ENCODE peak calls at places on chromosome 4, in ten cellular contexts. One of them, this sample, is unnamed.

GRCh38 chr4:159002950-159003349 is 99.9 kb upstream of the RAPGEF2 start:
- DNase-seq in AG20443: no peak
- DNase-seq in NCI-H1105 treated with DMSO at 0.1 percent for 48 hours: no peak
- DNase-seq in fibroblast of mammary gland: peak; percentile 74
- DNase-seq in heart right ventricle: no peak
- DNase-seq in LHCN-M2: peak; percentile 43
- DNase-seq in stimulated activated CD4-positive, alpha-beta T cell treated with anti-CD3 and anti-CD28 coated beads, Interleukin-15, amount 100 ng/mL, for 24 hours: no peak
- DNase-seq in cardiac septum: no peak
- DNase-seq in NAMALWA: no peak
- DNase-seq in GM12891: no peak
- DNase-seq in this sample: no peak

GRCh38 chr4:51870441-51871188 is 27.7 kb downstream of the DCUN1D4 start:
- DNase-seq in AG20443: no peak
- DNase-seq in NCI-H1105 treated with DMSO at 0.1 percent for 48 hours: no peak
- DNase-seq in fibroblast of mammary gland: peak; percentile 27
- DNase-seq in heart right ventricle: no peak
- DNase-seq in LHCN-M2: peak; percentile 73
- DNase-seq in stimulated activated CD4-positive, alpha-beta T cell treated with anti-CD3 and anti-CD28 coated beads, Interleukin-15, amount 100 ng/mL, for 24 hours: no peak
- DNase-seq in cardiac septum: no peak
- DNase-seq in NAMALWA: no peak
- DNase-seq in GM12891: no peak
- DNase-seq in this sample: no peak

GRCh38 chr4:10079951-10080873 is 36.4 kb downstream of the WDR1 start:
- DNase-seq in AG20443: no peak
- DNase-seq in NCI-H1105 treated with DMSO at 0.1 percent for 48 hours: peak; percentile 68
- DNase-seq in fibroblast of mammary gland: no peak
- DNase-seq in heart right ventricle: no peak
- DNase-seq in LHCN-M2: no peak
- DNase-seq in stimulated activated CD4-positive, alpha-beta T cell treated with anti-CD3 and anti-CD28 coated beads, Interleukin-15, amount 100 ng/mL, for 24 hours: no peak
- DNase-seq in cardiac septum: peak; percentile 58
- DNase-seq in NAMALWA: no peak
- DNase-seq in GM12891: peak; percentile 5
- DNase-seq in this sample: no peak

GRCh38 chr4:165787516-165788274 is 85.3 kb upstream of the TLL1 start:
- DNase-seq in AG20443: no peak
- DNase-seq in NCI-H1105 treated with DMSO at 0.1 percent for 48 hours: peak; percentile 4
- DNase-seq in fibroblast of mammary gland: no peak
- DNase-seq in heart right ventricle: no peak
- DNase-seq in LHCN-M2: no peak
- DNase-seq in stimulated activated CD4-positive, alpha-beta T cell treated with anti-CD3 and anti-CD28 coated beads, Interleukin-15, amount 100 ng/mL, for 24 hours: no peak
- DNase-seq in cardiac septum: no peak
- DNase-seq in NAMALWA: no peak
- DNase-seq in GM12891: no peak
- DNase-seq in this sample: no peak

GRCh38 chr4:73589887-73590801 is 30.1 kb downstream of the RASSF6 start:
- DNase-seq in AG20443: no peak
- DNase-seq in NCI-H1105 treated with DMSO at 0.1 percent for 48 hours: peak; percentile 91
- DNase-seq in fibroblast of mammary gland: no peak
- DNase-seq in heart right ventricle: no peak
- DNase-seq in LHCN-M2: no peak
- DNase-seq in stimulated activated CD4-positive, alpha-beta T cell treated with anti-CD3 and anti-CD28 coated beads, Interleukin-15, amount 100 ng/mL, for 24 hours: no peak
- DNase-seq in cardiac septum: no peak
- DNase-seq in NAMALWA: peak; percentile 89
- DNase-seq in GM12891: no peak
- DNase-seq in this sample: no peak

GRCh38 chr4:41418444-41418843 is 119.5 kb upstream of the LIMCH1 start:
- DNase-seq in AG20443: peak; percentile 83
- DNase-seq in NCI-H1105 treated with DMSO at 0.1 percent for 48 hours: no peak
- DNase-seq in fibroblast of mammary gland: no peak
- DNase-seq in heart right ventricle: peak; percentile 73
- DNase-seq in LHCN-M2: peak; percentile 78
- DNase-seq in stimulated activated CD4-positive, alpha-beta T cell treated with anti-CD3 and anti-CD28 coated beads, Interleukin-15, amount 100 ng/mL, for 24 hours: no peak
- DNase-seq in cardiac septum: peak; percentile 86
- DNase-seq in NAMALWA: no peak
- DNase-seq in GM12891: no peak
- DNase-seq in this sample: no peak

GRCh38 chr4:100581337-100581736 is 63.5 kb upstream of the EMCN start:
- DNase-seq in AG20443: no peak
- DNase-seq in NCI-H1105 treated with DMSO at 0.1 percent for 48 hours: no peak
- DNase-seq in fibroblast of mammary gland: no peak
- DNase-seq in heart right ventricle: no peak
- DNase-seq in LHCN-M2: peak; percentile 60
- DNase-seq in stimulated activated CD4-positive, alpha-beta T cell treated with anti-CD3 and anti-CD28 coated beads, Interleukin-15, amount 100 ng/mL, for 24 hours: no peak
- DNase-seq in cardiac septum: no peak
- DNase-seq in NAMALWA: peak; percentile 2
- DNase-seq in GM12891: no peak
- DNase-seq in this sample: no peak

GRCh38 chr4:54231419-54232150 is 2.5 kb downstream of the PDGFRA start:
- DNase-seq in AG20443: peak; percentile 66
- DNase-seq in NCI-H1105 treated with DMSO at 0.1 percent for 48 hours: no peak
- DNase-seq in fibroblast of mammary gland: peak; percentile 65
- DNase-seq in heart right ventricle: peak; percentile 74
- DNase-seq in LHCN-M2: no peak
- DNase-seq in stimulated activated CD4-positive, alpha-beta T cell treated with anti-CD3 and anti-CD28 coated beads, Interleukin-15, amount 100 ng/mL, for 24 hours: peak; percentile 14
- DNase-seq in cardiac septum: no peak
- DNase-seq in NAMALWA: no peak
- DNase-seq in GM12891: no peak
- DNase-seq in this sample: no peak

GRCh38 chr4:73609688-73610087 is 10.5 kb downstream of the RASSF6 start:
- DNase-seq in AG20443: no peak
- DNase-seq in NCI-H1105 treated with DMSO at 0.1 percent for 48 hours: no peak
- DNase-seq in fibroblast of mammary gland: peak; percentile 87
- DNase-seq in heart right ventricle: no peak
- DNase-seq in LHCN-M2: peak; percentile 91
- DNase-seq in stimulated activated CD4-positive, alpha-beta T cell treated with anti-CD3 and anti-CD28 coated beads, Interleukin-15, amount 100 ng/mL, for 24 hours: no peak
- DNase-seq in cardiac septum: no peak
- DNase-seq in NAMALWA: no peak
- DNase-seq in GM12891: no peak
- DNase-seq in this sample: no peak

GRCh38 chr4:5890063-5890727 is 2.7 kb downstream of the CRMP1 start:
- DNase-seq in AG20443: no peak
- DNase-seq in NCI-H1105 treated with DMSO at 0.1 percent for 48 hours: peak; percentile 88
- DNase-seq in fibroblast of mammary gland: no peak
- DNase-seq in heart right ventricle: no peak
- DNase-seq in LHCN-M2: peak; percentile 15
- DNase-seq in stimulated activated CD4-positive, alpha-beta T cell treated with anti-CD3 and anti-CD28 coated beads, Interleukin-15, amount 100 ng/mL, for 24 hours: peak; percentile 11
- DNase-seq in cardiac septum: no peak
- DNase-seq in NAMALWA: no peak
- DNase-seq in GM12891: no peak
- DNase-seq in this sample: no peak

GRCh38 chr4:151688003-151688784 is 72.6 kb downstream of the GATB start:
- DNase-seq in AG20443: peak; percentile 16
- DNase-seq in NCI-H1105 treated with DMSO at 0.1 percent for 48 hours: no peak
- DNase-seq in fibroblast of mammary gland: no peak
- DNase-seq in heart right ventricle: no peak
- DNase-seq in LHCN-M2: no peak
- DNase-seq in stimulated activated CD4-positive, alpha-beta T cell treated with anti-CD3 and anti-CD28 coated beads, Interleukin-15, amount 100 ng/mL, for 24 hours: no peak
- DNase-seq in cardiac septum: no peak
- DNase-seq in NAMALWA: no peak
- DNase-seq in GM12891: no peak
- DNase-seq in this sample: no peak

GRCh38 chr4:33924239-33924638 is 2320.1 kb downstream of the ARAP2 start:
- DNase-seq in AG20443: peak; percentile 32
- DNase-seq in NCI-H1105 treated with DMSO at 0.1 percent for 48 hours: no peak
- DNase-seq in fibroblast of mammary gland: peak; percentile 85
- DNase-seq in heart right ventricle: no peak
- DNase-seq in LHCN-M2: peak; percentile 81
- DNase-seq in stimulated activated CD4-positive, alpha-beta T cell treated with anti-CD3 and anti-CD28 coated beads, Interleukin-15, amount 100 ng/mL, for 24 hours: no peak
- DNase-seq in cardiac septum: no peak
- DNase-seq in NAMALWA: no peak
- DNase-seq in GM12891: no peak
- DNase-seq in this sample: no peak

GRCh38 chr4:127686656-127687055 is 43.5 kb upstream of the SLC25A31 start:
- DNase-seq in AG20443: no peak
- DNase-seq in NCI-H1105 treated with DMSO at 0.1 percent for 48 hours: no peak
- DNase-seq in fibroblast of mammary gland: peak; percentile 2
- DNase-seq in heart right ventricle: no peak
- DNase-seq in LHCN-M2: peak; percentile 46
- DNase-seq in stimulated activated CD4-positive, alpha-beta T cell treated with anti-CD3 and anti-CD28 coated beads, Interleukin-15, amount 100 ng/mL, for 24 hours: no peak
- DNase-seq in cardiac septum: no peak
- DNase-seq in NAMALWA: no peak
- DNase-seq in GM12891: no peak
- DNase-seq in this sample: no peak

GRCh38 chr4:110139815-110140214 is 58.6 kb downstream of the ELOVL6 start:
- DNase-seq in AG20443: no peak
- DNase-seq in NCI-H1105 treated with DMSO at 0.1 percent for 48 hours: no peak
- DNase-seq in fibroblast of mammary gland: no peak
- DNase-seq in heart right ventricle: no peak
- DNase-seq in LHCN-M2: no peak
- DNase-seq in stimulated activated CD4-positive, alpha-beta T cell treated with anti-CD3 and anti-CD28 coated beads, Interleukin-15, amount 100 ng/mL, for 24 hours: no peak
- DNase-seq in cardiac septum: no peak
- DNase-seq in NAMALWA: no peak
- DNase-seq in GM12891: no peak
- DNase-seq in this sample: no peak

GRCh38 chr4:188986271-188986689 is 847.0 kb downstream of the TRIML1 start:
- DNase-seq in AG20443: no peak
- DNase-seq in NCI-H1105 treated with DMSO at 0.1 percent for 48 hours: no peak
- DNase-seq in fibroblast of mammary gland: peak; percentile 86
- DNase-seq in heart right ventricle: no peak
- DNase-seq in LHCN-M2: peak; percentile 85
- DNase-seq in stimulated activated CD4-positive, alpha-beta T cell treated with anti-CD3 and anti-CD28 coated beads, Interleukin-15, amount 100 ng/mL, for 24 hours: no peak
- DNase-seq in cardiac septum: no peak
- DNase-seq in NAMALWA: no peak
- DNase-seq in GM12891: no peak
- DNase-seq in this sample: no peak

GRCh38 chr4:139367421-139368090 is 65.3 kb upstream of the NDUFC1 start:
- DNase-seq in AG20443: peak; percentile 24
- DNase-seq in NCI-H1105 treated with DMSO at 0.1 percent for 48 hours: no peak
- DNase-seq in fibroblast of mammary gland: peak; percentile 30
- DNase-seq in heart right ventricle: no peak
- DNase-seq in LHCN-M2: peak; percentile 44
- DNase-seq in stimulated activated CD4-positive, alpha-beta T cell treated with anti-CD3 and anti-CD28 coated beads, Interleukin-15, amount 100 ng/mL, for 24 hours: no peak
- DNase-seq in cardiac septum: no peak
- DNase-seq in NAMALWA: no peak
- DNase-seq in GM12891: no peak
- DNase-seq in this sample: no peak

GRCh38 chr4:146945556-146946374 is at the start of gene TTC29:
- DNase-seq in AG20443: peak; percentile 99
- DNase-seq in NCI-H1105 treated with DMSO at 0.1 percent for 48 hours: peak; percentile 82
- DNase-seq in fibroblast of mammary gland: peak; percentile 76
- DNase-seq in heart right ventricle: peak; percentile 90
- DNase-seq in LHCN-M2: peak; percentile 80
- DNase-seq in stimulated activated CD4-positive, alpha-beta T cell treated with anti-CD3 and anti-CD28 coated beads, Interleukin-15, amount 100 ng/mL, for 24 hours: peak; percentile 93
- DNase-seq in cardiac septum: peak; percentile 92
- DNase-seq in NAMALWA: peak; percentile 84
- DNase-seq in GM12891: peak; percentile 60
- DNase-seq in this sample: peak; percentile 76

GRCh38 chr4:19700951-19701350 is 550.8 kb upstream of the SLIT2 start:
- DNase-seq in AG20443: no peak
- DNase-seq in NCI-H1105 treated with DMSO at 0.1 percent for 48 hours: no peak
- DNase-seq in fibroblast of mammary gland: peak; percentile 66
- DNase-seq in heart right ventricle: no peak
- DNase-seq in LHCN-M2: peak; percentile 21
- DNase-seq in stimulated activated CD4-positive, alpha-beta T cell treated with anti-CD3 and anti-CD28 coated beads, Interleukin-15, amount 100 ng/mL, for 24 hours: no peak
- DNase-seq in cardiac septum: no peak
- DNase-seq in NAMALWA: no peak
- DNase-seq in GM12891: no peak
- DNase-seq in this sample: no peak

GRCh38 chr4:26576171-26576829 is 7.6 kb upstream of the TBC1D19 start:
- DNase-seq in AG20443: peak; percentile 52
- DNase-seq in NCI-H1105 treated with DMSO at 0.1 percent for 48 hours: no peak
- DNase-seq in fibroblast of mammary gland: peak; percentile 76
- DNase-seq in heart right ventricle: peak; percentile 12
- DNase-seq in LHCN-M2: peak; percentile 75
- DNase-seq in stimulated activated CD4-positive, alpha-beta T cell treated with anti-CD3 and anti-CD28 coated beads, Interleukin-15, amount 100 ng/mL, for 24 hours: no peak
- DNase-seq in cardiac septum: no peak
- DNase-seq in NAMALWA: no peak
- DNase-seq in GM12891: no peak
- DNase-seq in this sample: no peak

GRCh38 chr4:71130827-71131603 is 137.6 kb downstream of the DCK start:
- DNase-seq in AG20443: peak; percentile 68
- DNase-seq in NCI-H1105 treated with DMSO at 0.1 percent for 48 hours: peak; percentile 49
- DNase-seq in fibroblast of mammary gland: peak; percentile 80
- DNase-seq in heart right ventricle: no peak
- DNase-seq in LHCN-M2: peak; percentile 78
- DNase-seq in stimulated activated CD4-positive, alpha-beta T cell treated with anti-CD3 and anti-CD28 coated beads, Interleukin-15, amount 100 ng/mL, for 24 hours: no peak
- DNase-seq in cardiac septum: no peak
- DNase-seq in NAMALWA: no peak
- DNase-seq in GM12891: no peak
- DNase-seq in this sample: no peak

This sample was measured in stimulated activated naive B cell treated with anti-CD40 and anti-IgM and Interleukin-4, amounts not matched to agents 10 μg/mL and 1 μg/mL and 100 μg/mL, for 72 hours.